ENCODE peak calls at places on chromosomes 4 and X, in six cellular contexts. One of them, this sample, is unnamed.

GRCh38 chrX:74924449-74925209 is 623 bp downstream of the NEXMIF start:
- DNase-seq in neural progenitor cell: peak; percentile 52
- DNase-seq in CD8-positive, alpha-beta T cell: no peak
- DNase-seq in foreskin fibroblast: peak; percentile 19
- DNase-seq in BJ: no peak
- DNase-seq in GM20000: peak; percentile 46
- DNase-seq in this sample: no peak

GRCh38 chr4:118740869-118741268 is 55.7 kb downstream of the METTL14 start:
- DNase-seq in neural progenitor cell: peak; percentile 42
- DNase-seq in CD8-positive, alpha-beta T cell: no peak
- DNase-seq in foreskin fibroblast: peak; percentile 35
- DNase-seq in BJ: no peak
- DNase-seq in GM20000: peak; percentile 8
- DNase-seq in this sample: no peak

GRCh38 chr4:56843421-56843899 is 22.0 kb upstream of the SPINK2 start:
- DNase-seq in neural progenitor cell: no peak
- DNase-seq in CD8-positive, alpha-beta T cell: no peak
- DNase-seq in foreskin fibroblast: peak; percentile 10
- DNase-seq in BJ: no peak
- DNase-seq in GM20000: no peak
- DNase-seq in this sample: no peak

GRCh38 chr4:948101-948935 is 16.1 kb downstream of the TMEM175 start:
- DNase-seq in neural progenitor cell: no peak
- DNase-seq in CD8-positive, alpha-beta T cell: no peak
- DNase-seq in foreskin fibroblast: no peak
- DNase-seq in BJ: no peak
- DNase-seq in GM20000: no peak
- DNase-seq in this sample: no peak

GRCh38 chr4:155618183-155618838 is 48.3 kb upstream of the GUCY1A1 start:
- DNase-seq in neural progenitor cell: no peak
- DNase-seq in CD8-positive, alpha-beta T cell: no peak
- DNase-seq in foreskin fibroblast: no peak
- DNase-seq in BJ: no peak
- DNase-seq in GM20000: no peak
- DNase-seq in this sample: no peak

GRCh38 chr4:33088713-33089112 is 2368.5 kb downstream of the PCDH7 start:
- DNase-seq in neural progenitor cell: no peak
- DNase-seq in CD8-positive, alpha-beta T cell: no peak
- DNase-seq in foreskin fibroblast: peak; percentile 41
- DNase-seq in BJ: no peak
- DNase-seq in GM20000: no peak
- DNase-seq in this sample: no peak

GRCh38 chr4:56728512-56728911 is 47.4 kb upstream of the HOPX start:
- DNase-seq in neural progenitor cell: no peak
- DNase-seq in CD8-positive, alpha-beta T cell: no peak
- DNase-seq in foreskin fibroblast: peak; percentile 97
- DNase-seq in BJ: peak; percentile 25
- DNase-seq in GM20000: no peak
- DNase-seq in this sample: no peak

GRCh38 chrX:68658530-68658929 is 11.1 kb downstream of the STARD8 start:
- DNase-seq in neural progenitor cell: peak; percentile 65
- DNase-seq in CD8-positive, alpha-beta T cell: no peak
- DNase-seq in foreskin fibroblast: no peak
- DNase-seq in BJ: no peak
- DNase-seq in GM20000: no peak
- DNase-seq in this sample: no peak

GRCh38 chr4:23333946-23334878 is 555.6 kb downstream of the PPARGC1A start:
- DNase-seq in neural progenitor cell: peak; percentile 54
- DNase-seq in CD8-positive, alpha-beta T cell: no peak
- DNase-seq in foreskin fibroblast: peak; percentile 83
- DNase-seq in BJ: peak; percentile 5
- DNase-seq in GM20000: peak; percentile 31
- DNase-seq in this sample: no peak

GRCh38 chrX:107204063-107204605 is 2.1 kb downstream of the NUP62CL start:
- DNase-seq in neural progenitor cell: peak; percentile 22
- DNase-seq in CD8-positive, alpha-beta T cell: no peak
- DNase-seq in foreskin fibroblast: no peak
- DNase-seq in BJ: no peak
- DNase-seq in GM20000: no peak
- DNase-seq in this sample: no peak

GRCh38 chrX:107207089-107207488 is 678 bp downstream of the DNAAF6 start:
- DNase-seq in neural progenitor cell: no peak
- DNase-seq in CD8-positive, alpha-beta T cell: no peak
- DNase-seq in foreskin fibroblast: no peak
- DNase-seq in BJ: no peak
- DNase-seq in GM20000: no peak
- DNase-seq in this sample: no peak

GRCh38 chrX:107207943-107208342 is 1.5 kb downstream of the DNAAF6 start:
- DNase-seq in neural progenitor cell: no peak
- DNase-seq in CD8-positive, alpha-beta T cell: no peak
- DNase-seq in foreskin fibroblast: no peak
- DNase-seq in BJ: no peak
- DNase-seq in GM20000: no peak
- DNase-seq in this sample: no peak

GRCh38 chrX:107206697-107207065 is 270 bp downstream of the DNAAF6 start:
- DNase-seq in neural progenitor cell: no peak
- DNase-seq in CD8-positive, alpha-beta T cell: no peak
- DNase-seq in foreskin fibroblast: no peak
- DNase-seq in BJ: no peak
- DNase-seq in GM20000: no peak
- DNase-seq in this sample: no peak

GRCh38 chrX:107205770-107206696 is at the start of the genes DNAAF6 and NUP62CL:
- DNase-seq in neural progenitor cell: peak; percentile 93
- DNase-seq in CD8-positive, alpha-beta T cell: peak; percentile 39
- DNase-seq in foreskin fibroblast: peak; percentile 31
- DNase-seq in BJ: no peak
- DNase-seq in GM20000: peak; percentile 71
- DNase-seq in this sample: no peak
- TF ChIP-seq CTCF in neural progenitor cell: no peak
- TF ChIP-seq CTCF in CD8-positive, alpha-beta T cell: no peak
- TF ChIP-seq CTCF in foreskin fibroblast: no peak
- TF ChIP-seq CTCF in BJ: no peak
- TF ChIP-seq CTCF in GM20000: no peak
- TF ChIP-seq CTCF in this sample: no peak

DNA sequence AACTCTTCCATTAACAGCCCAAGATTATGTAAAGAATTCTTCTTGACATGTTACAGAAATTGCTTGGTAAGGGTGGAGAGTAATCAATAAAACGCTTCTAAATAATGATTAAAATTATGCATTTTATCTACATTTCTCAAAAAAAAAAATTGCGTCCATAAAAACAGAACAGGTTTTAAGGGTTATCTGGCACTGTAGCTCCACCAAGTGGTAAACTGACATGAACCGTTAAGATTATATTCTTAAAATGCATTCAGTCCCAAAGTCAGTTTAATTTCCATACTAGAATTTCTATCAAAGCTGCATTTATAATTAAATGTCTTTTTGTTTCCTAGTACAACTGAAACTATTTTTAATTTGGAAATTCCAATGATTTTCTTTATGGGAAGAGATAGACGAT is 214.0 kb upstream of the UGT8 start:
- DNase-seq in neural progenitor cell: peak; percentile 44
- DNase-seq in CD8-positive, alpha-beta T cell: no peak
- DNase-seq in foreskin fibroblast: peak; percentile 73
- DNase-seq in BJ: no peak
- DNase-seq in GM20000: peak; percentile 7
- DNase-seq in this sample: no peak
- TF ChIP-seq CTCF in neural progenitor cell: peak; percentile 71
- TF ChIP-seq CTCF in CD8-positive, alpha-beta T cell: peak; percentile 44
- TF ChIP-seq CTCF in foreskin fibroblast: peak; percentile 40
- TF ChIP-seq CTCF in BJ: peak; percentile 49
- TF ChIP-seq CTCF in GM20000: no peak
- TF ChIP-seq CTCF in this sample: peak; percentile 46

GRCh38 chrX:138845791-138846190 is 134.3 kb upstream of the FGF13 start:
- DNase-seq in neural progenitor cell: peak; percentile 57
- DNase-seq in CD8-positive, alpha-beta T cell: no peak
- DNase-seq in foreskin fibroblast: no peak
- DNase-seq in BJ: no peak
- DNase-seq in GM20000: no peak
- DNase-seq in this sample: no peak

GRCh38 chrX:138849521-138849920 is 138.0 kb upstream of the FGF13 start:
- DNase-seq in neural progenitor cell: no peak
- DNase-seq in CD8-positive, alpha-beta T cell: no peak
- DNase-seq in foreskin fibroblast: peak; percentile 1
- DNase-seq in BJ: no peak
- DNase-seq in GM20000: no peak
- DNase-seq in this sample: no peak

GRCh38 chrX:138847930-138848329 is 136.4 kb upstream of the FGF13 start:
- DNase-seq in neural progenitor cell: no peak
- DNase-seq in CD8-positive, alpha-beta T cell: no peak
- DNase-seq in foreskin fibroblast: peak; percentile 6
- DNase-seq in BJ: no peak
- DNase-seq in GM20000: no peak
- DNase-seq in this sample: no peak
- TF ChIP-seq CTCF in neural progenitor cell: peak; percentile 37
- TF ChIP-seq CTCF in CD8-positive, alpha-beta T cell: no peak
- TF ChIP-seq CTCF in foreskin fibroblast: peak; percentile 10
- TF ChIP-seq CTCF in BJ: peak; percentile 4
- TF ChIP-seq CTCF in GM20000: no peak
- TF ChIP-seq CTCF in this sample: peak; percentile 34

DNA sequence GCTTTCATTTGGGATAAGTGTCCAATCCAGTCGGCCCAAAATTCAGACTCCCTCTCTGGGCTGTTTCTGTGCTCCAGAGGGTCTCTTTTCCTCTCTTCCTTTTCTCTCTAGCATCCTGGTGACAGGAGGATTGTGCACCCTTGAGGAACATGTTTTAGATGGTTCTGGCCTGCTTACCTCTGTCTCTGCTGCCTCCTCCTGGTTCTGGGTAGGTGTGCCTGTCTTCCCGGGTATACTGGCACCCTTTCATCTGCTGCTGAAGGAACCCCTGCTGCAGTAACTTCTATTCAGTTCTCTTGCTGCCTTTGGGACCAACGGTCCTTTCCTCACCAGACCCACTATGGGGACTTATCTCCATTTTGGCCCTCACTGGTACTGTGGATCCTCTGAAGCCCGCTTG is 53.2 kb downstream of the HMGB2 start:
- DNase-seq in neural progenitor cell: no peak
- DNase-seq in CD8-positive, alpha-beta T cell: no peak
- DNase-seq in foreskin fibroblast: no peak
- DNase-seq in BJ: no peak
- DNase-seq in GM20000: no peak
- DNase-seq in this sample: no peak
- TF ChIP-seq CTCF in neural progenitor cell: no peak
- TF ChIP-seq CTCF in CD8-positive, alpha-beta T cell: no peak
- TF ChIP-seq CTCF in foreskin fibroblast: no peak
- TF ChIP-seq CTCF in BJ: no peak
- TF ChIP-seq CTCF in GM20000: no peak
- TF ChIP-seq CTCF in this sample: no peak

This sample was measured in AG09319.